ENCODE peak calls at places on chromosomes 7 and 10, in six cellular contexts. R is heart left ventricle; K is GM06990; Z is heart right ventricle; U is GM23248; A is CD4-positive, CD25-positive, alpha-beta regulatory T cell. L is an unnamed sample. For H3K36me3, the result is how much of the 10 kb centered on the place peaks cover.

GRCh38 chr10:128675405-128675804 is 549.2 kb upstream of the MKI67 start:
- DNase-seq in U (no peak), A (no peak), K (no peak), R (no peak), Z (no peak), L (no peak)

GRCh38 chr10:600234-600633 is 89.2 kb downstream of the DIP2C start:
- DNase-seq in Z (no peak), K (no peak), U (peak), R (no peak), A (no peak), L (no peak)

GRCh38 chr7:41103331-41103730 is 599.6 kb downstream of the INHBA start:
- DNase-seq in K (peak), R (no peak), U (peak), Z (no peak), A (no peak), L (no peak)

GRCh38 chr10:86538547-86538946 is 17.0 kb upstream of the WAPL start:
- DNase-seq in Z (no peak), A (no peak), R (no peak), U (peak), K (no peak), L (no peak)

GRCh38 chr7:69245646-69246045 is 352.6 kb upstream of the AUTS2 start:
- DNase-seq in K (no peak), U (no peak), Z (no peak), A (no peak), R (no peak), L (no peak)

GRCh38 chr7:87312215-87312865 is 33.1 kb upstream of the CROT start:
- DNase-seq in U (peak), K (peak), R (no peak), A (peak), Z (no peak), L (peak)

GRCh38 chr7:148622887-148623585 is 32.5 kb downstream of the C7orf33 start:
- DNase-seq in U (no peak), Z (no peak), K (no peak), R (no peak), A (no peak), L (no peak)

GRCh38 chr7:44184221-44184873 is 4.9 kb downstream of the GCK start:
- DNase-seq in K (no peak), Z (no peak), R (no peak), A (no peak), U (peak), L (no peak)

GRCh38 chr7:1175967-1176851 is 16.2 kb upstream of the ZFAND2A start:
- DNase-seq in A (peak), Z (peak), U (peak), K (peak), R (peak), L (peak)

GRCh38 chr7:151140826-151141225 is 26.7 kb downstream of the GBX1 start:
- DNase-seq in R (no peak), Z (no peak), U (no peak), A (no peak), K (no peak), L (peak)

GRCh38 chr10:2839081-2839725 is 228.1 kb upstream of the PFKP start:
- DNase-seq in Z (no peak), K (no peak), U (peak), R (no peak), A (no peak), L (no peak)

GRCh38 chr7:32507416-32507815 is 12.1 kb downstream of the AVL9 start:
- DNase-seq in K (no peak), U (peak), R (no peak), Z (no peak), A (no peak), L (no peak)

GRCh38 chr7:35454575-35455385 is 200.9 kb upstream of the TBX20 start:
- DNase-seq in Z (no peak), U (no peak), R (no peak), K (no peak), A (no peak), L (no peak)
- H3K36me3 ChIP-seq in Z (under half), U (under half), R (under half), K (under half), A (under half), L (under half)

GRCh38 chr7:4245135-4245865 is 436.8 kb upstream of the FOXK1 start:
- DNase-seq in Z (no peak), A (no peak), R (no peak), U (no peak), K (no peak), L (no peak)

GRCh38 chr7:4245866-4246470 is 436.1 kb upstream of the FOXK1 start:
- DNase-seq in R (no peak), A (no peak), U (no peak), Z (no peak), K (no peak), L (no peak)

GRCh38 chr7:4248295-4248694 is 433.8 kb upstream of the FOXK1 start:
- DNase-seq in A (no peak), R (no peak), Z (no peak), K (no peak), U (no peak), L (no peak)

GRCh38 chr7:4247106-4247876 is 434.8 kb upstream of the FOXK1 start:
- DNase-seq in R (peak), A (no peak), K (no peak), U (no peak), Z (no peak), L (no peak)

DNA sequence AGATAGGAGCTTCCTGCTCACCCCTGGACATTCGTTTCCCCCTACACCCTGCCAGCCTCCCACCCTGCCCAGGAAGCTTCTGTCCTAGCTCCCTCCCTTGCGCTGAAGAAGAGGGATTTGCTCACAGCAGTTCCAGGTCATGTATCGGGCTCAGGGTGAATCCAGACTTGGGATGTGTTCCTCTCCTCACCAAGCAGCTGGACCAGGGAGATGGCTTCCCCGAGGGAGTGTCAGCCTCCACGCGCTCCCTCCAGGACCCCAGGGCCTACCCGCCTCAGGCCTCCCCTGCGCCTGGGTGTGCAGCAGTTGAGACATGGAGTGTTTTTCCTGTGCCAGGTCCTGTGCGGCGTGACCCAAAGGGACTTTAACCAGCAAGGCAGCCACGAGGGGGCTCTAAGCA is 435.6 kb upstream of the FOXK1 start:
- DNase-seq in R (no peak), A (no peak), U (no peak), K (no peak), Z (no peak), L (no peak)
- H3K36me3 ChIP-seq in R (under half), A (under half), U (under half), K (under half), Z (under half), L (under half)

GRCh38 chr10:68957654-68958053 is 1.7 kb downstream of the DDX21 start:
- DNase-seq in K (no peak), Z (no peak), R (no peak), U (peak), A (no peak), L (no peak)

GRCh38 chr10:68957284-68957615 is 1.3 kb downstream of the DDX21 start:
- DNase-seq in R (no peak), A (no peak), Z (no peak), K (no peak), U (no peak), L (no peak)

GRCh38 chr10:68963151-68963550 is 7.2 kb downstream of the DDX21 start:
- DNase-seq in K (no peak), A (no peak), Z (no peak), R (no peak), U (no peak), L (no peak)

GRCh38 chr10:68955786-68956532 is at the start of gene DDX21:
- DNase-seq in A (peak), Z (peak), K (peak), U (peak), R (peak), L (peak)

DNA sequence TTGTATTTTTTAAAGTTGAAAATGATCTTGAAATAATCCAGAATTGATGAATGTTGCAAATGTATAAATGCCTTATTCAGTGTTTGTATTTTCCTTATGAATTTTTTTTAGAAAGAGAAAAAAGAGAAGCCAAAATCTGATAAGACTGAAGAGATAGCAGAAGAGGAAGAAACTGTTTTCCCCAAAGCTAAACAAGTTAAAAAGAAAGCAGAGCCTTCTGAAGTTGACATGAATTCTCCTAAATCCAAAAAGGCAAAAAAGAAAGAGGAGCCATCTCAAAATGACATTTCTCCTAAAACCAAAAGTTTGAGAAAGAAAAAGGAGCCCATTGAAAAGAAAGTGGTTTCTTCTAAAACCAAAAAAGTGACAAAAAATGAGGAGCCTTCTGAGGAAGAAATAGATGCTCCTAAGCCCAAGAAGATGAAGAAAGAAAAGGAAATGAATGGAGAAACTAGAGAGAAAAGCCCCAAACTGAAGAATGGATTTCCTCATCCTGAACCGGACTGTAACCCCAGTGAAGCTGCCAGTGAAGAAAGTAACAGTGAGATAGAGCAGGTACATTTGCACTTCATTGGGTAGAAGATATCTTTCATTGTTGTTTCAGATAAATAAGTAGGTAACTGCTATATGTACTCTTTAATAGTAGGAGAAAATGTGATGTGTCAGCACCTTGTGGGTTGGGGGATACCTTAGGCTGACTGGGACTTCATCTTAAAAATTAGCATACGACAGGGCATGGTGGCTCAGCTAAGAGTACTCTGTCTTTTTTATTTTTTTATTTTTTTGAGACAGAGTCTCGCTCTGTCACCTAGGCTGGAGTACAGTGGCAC is 3.9 kb downstream of the DDX21 start:
- DNase-seq in A (no peak), Z (no peak), U (no peak), R (no peak), K (no peak), L (no peak)
- H3K36me3 ChIP-seq in A (under half), Z (under half), U (under half), R (half or more), K (under half), L (under half)

DNA sequence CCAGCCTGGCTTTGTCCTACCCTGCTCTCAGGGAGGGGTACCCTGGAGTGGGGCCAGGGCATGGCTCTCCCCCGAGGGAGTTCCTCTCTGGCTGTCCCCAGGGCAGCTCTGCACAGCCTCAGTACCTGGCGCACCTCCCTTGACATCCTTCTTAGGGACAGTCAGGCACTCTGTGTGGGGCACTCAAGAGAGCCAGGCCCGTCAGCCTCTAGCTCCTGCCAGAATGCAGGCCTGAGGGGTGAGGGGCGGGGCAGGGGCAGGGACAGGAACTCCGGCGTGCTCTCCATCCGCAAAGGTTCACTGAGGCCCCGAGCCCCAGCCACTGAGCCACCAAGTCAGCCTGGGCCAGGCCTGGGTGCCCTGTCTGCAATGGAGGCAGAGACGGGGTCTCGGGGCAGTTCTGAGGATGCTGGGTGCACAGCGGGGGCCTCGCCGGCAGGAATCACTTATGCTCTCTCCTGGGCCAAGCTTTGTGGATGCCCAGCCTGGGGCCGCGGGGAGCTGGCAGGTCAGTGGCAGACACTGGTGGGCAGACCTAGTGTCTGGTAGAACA is 10.1 kb downstream of the LIMK1 start:
- DNase-seq in K (no peak), U (no peak), R (peak), A (peak), Z (peak), L (no peak)
- H3K36me3 ChIP-seq in K (under half), U (under half), R (under half), A (under half), Z (under half), L (under half)

DNA sequence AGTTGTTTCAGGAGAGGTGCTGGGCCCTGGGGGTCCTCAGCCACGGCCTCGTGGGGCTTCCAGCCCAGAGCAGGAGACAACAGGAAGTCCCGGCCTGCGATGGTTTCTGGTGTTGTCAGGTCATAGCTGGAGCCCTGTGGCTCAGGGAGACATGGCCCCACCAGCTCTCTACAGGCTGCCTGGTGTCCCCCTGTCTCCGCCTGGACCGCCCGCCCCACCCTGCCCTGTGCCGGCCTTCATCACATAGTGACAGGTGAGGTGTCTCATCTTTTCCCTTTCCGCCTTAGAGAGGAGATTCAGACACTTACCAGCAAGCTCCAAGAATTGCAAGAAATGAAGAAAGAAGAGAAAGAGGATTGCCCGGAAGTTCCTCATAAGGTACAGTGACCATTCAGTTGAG is 35.8 kb downstream of the IQCE start:
- DNase-seq in Z (no peak), K (no peak), U (no peak), R (no peak), A (no peak), L (no peak)
- H3K36me3 ChIP-seq in Z (under half), K (under half), U (under half), R (half or more), A (under half), L (under half)

GRCh38 chr10:129839285-129840195 is 124.5 kb downstream of the EBF3 start:
- DNase-seq in Z (no peak), A (no peak), K (no peak), R (no peak), U (no peak), L (no peak)

GRCh38 chr10:129841071-129841470 is 123.0 kb downstream of the EBF3 start:
- DNase-seq in U (no peak), R (no peak), K (no peak), Z (no peak), A (no peak), L (no peak)

GRCh38 chr10:129837909-129838582 is 126.0 kb downstream of the EBF3 start:
- DNase-seq in K (no peak), R (no peak), A (no peak), U (no peak), Z (no peak), L (peak)

GRCh38 chr10:129840196-129840590 is 123.9 kb downstream of the EBF3 start:
- DNase-seq in U (no peak), Z (no peak), R (no peak), A (no peak), K (no peak), L (peak)

GRCh38 chr10:129838794-129839193 is 125.3 kb downstream of the EBF3 start:
- DNase-seq in R (no peak), A (no peak), K (no peak), Z (no peak), U (no peak), L (no peak)
- H3K36me3 ChIP-seq in R (half or more), A (under half), K (under half), Z (under half), U (under half), L (under half)

DNA sequence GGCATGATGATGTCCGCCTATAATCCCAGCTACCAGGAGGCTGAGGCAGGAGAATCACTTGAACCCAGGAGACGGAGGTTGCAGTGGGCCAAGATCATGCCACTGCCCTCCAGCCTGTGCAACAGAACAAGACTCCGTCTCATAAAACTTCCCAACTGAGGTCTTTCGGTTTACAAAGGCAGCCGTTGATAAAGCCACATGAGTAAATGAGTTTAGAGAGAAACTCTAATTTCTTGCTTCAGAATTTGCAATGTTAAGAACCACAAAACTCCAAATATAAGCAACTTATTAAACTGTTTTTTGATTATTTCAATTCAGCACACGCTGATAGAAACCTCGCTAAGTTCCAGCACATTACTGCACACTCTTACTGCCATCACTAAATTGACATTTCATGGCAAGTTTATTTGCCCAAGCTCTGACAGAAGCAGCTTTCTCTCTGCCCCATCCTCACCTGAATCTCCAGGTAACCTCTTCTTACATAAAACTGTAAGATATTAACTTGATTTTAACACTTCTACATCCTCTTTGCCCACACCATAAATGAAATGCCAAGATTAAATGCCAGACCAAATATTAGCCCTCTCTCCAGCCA is 67.7 kb downstream of the FGFR2 start:
- DNase-seq in U (no peak), R (no peak), K (no peak), A (no peak), Z (no peak), L (no peak)
- H3K36me3 ChIP-seq in U (under half), R (under half), K (under half), A (under half), Z (under half), L (under half)

GRCh38 chr7:23520582-23520981 is 11.2 kb downstream of the TRA2A start:
- DNase-seq in A (no peak), U (no peak), Z (no peak), K (no peak), R (no peak), L (no peak)

DNA sequence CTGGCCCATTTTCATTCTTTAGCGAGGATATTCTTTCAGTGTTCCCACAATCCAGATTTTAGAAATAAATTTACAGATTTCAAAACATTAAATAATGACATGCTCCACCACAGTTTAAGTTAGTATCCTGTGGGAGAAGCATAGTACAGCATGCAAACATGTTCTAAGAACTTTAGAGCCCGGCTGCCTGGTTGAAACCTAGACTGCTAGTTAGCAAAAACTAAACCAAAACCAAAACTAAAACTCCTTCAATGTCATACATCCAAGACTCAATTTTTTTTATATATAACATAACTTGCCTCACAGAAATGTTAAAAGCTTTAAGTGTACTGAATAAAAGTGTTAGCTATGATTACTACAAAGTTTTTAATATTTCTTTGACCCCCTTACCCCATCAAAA is 17.0 kb downstream of the TRA2A start:
- DNase-seq in U (no peak), A (no peak), K (no peak), Z (no peak), R (no peak), L (no peak)
- H3K36me3 ChIP-seq in U (half or more), A (half or more), K (under half), Z (under half), R (half or more), L (under half)

L was measured in breast epithelium.